ENCODE peak calls at places on chromosomes 5 and 9, in five cellular contexts. I, J, O, X and H are unnamed samples.

GRCh38 chr5:38845555-38846378 is at the start of gene OSMR:
- DNase-seq in I (peak; percentile 90), J (peak; percentile 96), O (no peak), X (peak; percentile 29), H (peak; percentile 90)

GRCh38 chr9:108473209-108474112 is 382.3 kb downstream of the ACTL7B start:
- DNase-seq in I (no peak), J (peak; percentile 28), O (no peak), X (no peak), H (no peak)

GRCh38 chr5:110048508-110048907 is 358.8 kb downstream of the MAN2A1 start:
- DNase-seq in I (no peak), J (no peak), O (no peak), X (no peak), H (no peak)

GRCh38 chr5:136094913-136095641 is 37.6 kb upstream of the SMAD5 start:
- DNase-seq in I (no peak), J (no peak), O (no peak), X (no peak), H (no peak)

GRCh38 chr9:89850633-89851325 is 246.0 kb downstream of the GADD45G start:
- DNase-seq in I (peak; percentile 17), J (no peak), O (no peak), X (no peak), H (no peak)

GRCh38 chr9:89422151-89422918 is 75.6 kb downstream of the SEMA4D start:
- DNase-seq in I (peak; percentile 74), J (no peak), O (no peak), X (no peak), H (no peak)

GRCh38 chr5:79727722-79728355 is 38.2 kb downstream of the CMYA5 start:
- DNase-seq in I (no peak), J (peak; percentile 38), O (no peak), X (no peak), H (no peak)

GRCh38 chr5:179828756-179829421 is 8.2 kb downstream of the SQSTM1 start:
- DNase-seq in I (no peak), J (no peak), O (no peak), X (no peak), H (no peak)

GRCh38 chr9:115127191-115127817 is 9.3 kb upstream of the TNC start:
- DNase-seq in I (no peak), J (no peak), O (no peak), X (no peak), H (no peak)

GRCh38 chr9:120619751-120620655 is 40.0 kb upstream of the CDK5RAP2 start:
- DNase-seq in I (no peak), J (peak; percentile 39), O (peak; percentile 16), X (peak; percentile 39), H (no peak)

GRCh38 chr5:31993182-31993961 is 180.7 kb downstream of the GOLPH3 start:
- DNase-seq in I (peak; percentile 43), J (no peak), O (no peak), X (no peak), H (peak; percentile 45)

GRCh38 chr5:3411363-3411762 is 184.3 kb upstream of the IRX1 start:
- DNase-seq in I (no peak), J (no peak), O (no peak), X (no peak), H (no peak)

GRCh38 chr9:21028476-21028875 is 3.0 kb downstream of the HACD4 start:
- DNase-seq in I (no peak), J (no peak), O (no peak), X (no peak), H (no peak)

GRCh38 chr5:74199436-74200210 is 440.9 kb downstream of the ENC1 start:
- DNase-seq in I (no peak), J (no peak), O (no peak), X (no peak), H (no peak)

GRCh38 chr5:53749611-53750010 is 189.2 kb downstream of the NDUFS4 start:
- DNase-seq in I (no peak), J (no peak), O (no peak), X (no peak), H (no peak)

DNA sequence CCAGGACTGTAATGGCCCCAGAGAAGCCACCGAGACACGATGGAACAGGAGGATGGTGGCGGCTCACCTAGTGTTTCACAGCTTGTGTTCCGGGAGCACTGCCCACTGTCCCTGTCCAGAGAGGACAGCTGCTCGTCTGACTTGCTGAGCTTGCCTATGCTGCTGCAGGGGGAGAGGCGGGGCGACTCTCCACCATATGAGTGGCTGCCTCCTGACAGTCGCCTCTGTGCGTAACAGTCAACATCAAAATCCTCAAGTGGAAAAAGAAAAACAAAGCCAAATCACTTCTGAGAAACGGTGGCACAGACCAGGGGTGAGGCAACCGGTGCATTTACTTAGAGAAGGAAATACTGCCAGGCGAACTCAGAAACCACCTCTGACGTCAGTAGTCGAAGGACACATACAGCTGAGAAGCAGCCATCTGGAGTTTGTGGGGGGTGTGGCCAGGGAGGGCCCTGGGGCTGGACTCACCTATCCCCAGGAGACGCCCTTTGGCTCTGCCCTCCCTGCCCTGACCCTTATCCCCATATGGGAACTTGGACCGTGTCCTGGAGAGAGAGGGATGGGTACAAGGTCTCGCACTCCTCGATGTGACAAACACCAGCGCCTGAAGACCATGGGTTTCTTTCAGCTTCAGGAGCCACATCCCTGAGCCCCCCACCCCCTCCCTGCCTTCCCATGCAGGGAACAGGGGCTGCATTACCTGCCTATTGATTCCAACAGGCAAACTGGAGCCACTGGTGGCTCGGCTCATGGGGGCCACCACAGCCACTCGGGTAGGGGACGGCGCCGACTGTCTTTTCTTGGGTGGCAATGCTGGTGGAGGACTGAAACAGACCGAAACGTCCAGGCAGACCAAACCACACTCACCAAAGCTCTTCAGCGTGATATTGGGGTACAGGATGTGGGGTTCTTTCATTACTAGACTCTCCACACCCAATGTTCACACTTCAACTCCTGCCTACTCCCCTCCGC is 82.8 kb downstream of the PRRT1B start:
- DNase-seq in I (peak; percentile 88), J (no peak), O (no peak), X (no peak), H (no peak)
- H3K36me3 ChIP-seq in I (peaks cover 43% of the 10 kb centered on the region), J (no peaks in the 10 kb centered on the region), O (peaks cover 20% of the 10 kb centered on the region), X (peaks cover 52% of the 10 kb centered on the region), H (peaks cover 2% of the 10 kb centered on the region)

GRCh38 chr9:80811662-80812061 is 877.7 kb downstream of the TLE1 start:
- DNase-seq in I (no peak), J (no peak), O (no peak), X (no peak), H (no peak)
- H3K36me3 ChIP-seq in I (no peaks in the 10 kb centered on the region), J (no peaks in the 10 kb centered on the region), O (no peaks in the 10 kb centered on the region), X (no peaks in the 10 kb centered on the region), H (no peaks in the 10 kb centered on the region)

DNA sequence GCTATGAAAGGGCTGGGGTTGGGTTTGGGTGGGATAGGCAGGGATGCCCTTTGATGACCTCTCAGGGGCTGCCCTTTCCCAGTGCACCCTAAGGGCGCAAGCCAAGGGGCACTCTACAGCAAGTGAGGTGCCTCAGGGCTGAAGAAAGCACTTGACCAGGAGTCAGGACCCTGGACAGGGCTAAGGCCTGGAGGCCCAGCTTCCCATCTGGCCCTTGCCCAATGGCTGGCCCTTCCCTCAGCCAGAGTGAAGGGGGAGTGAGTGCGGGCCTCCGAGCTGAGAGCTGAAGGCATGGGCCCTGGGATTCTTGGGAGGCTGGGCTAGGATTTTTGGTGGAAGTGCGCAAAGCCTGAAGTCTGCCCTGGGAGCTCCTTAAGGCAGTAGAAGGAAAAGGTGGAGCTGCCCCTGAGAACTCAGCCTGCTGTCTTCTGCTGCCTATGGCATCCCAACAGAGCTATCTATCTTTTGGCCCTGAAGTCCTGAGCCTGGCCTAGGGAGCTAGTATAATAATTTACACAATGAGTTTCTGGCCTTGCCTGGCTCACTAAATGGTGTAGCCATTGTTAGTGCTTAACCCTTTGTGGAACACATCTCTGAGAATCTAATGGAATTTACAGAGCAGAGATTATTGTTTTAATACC is 16.4 kb downstream of the JADE2 start:
- DNase-seq in I (no peak), J (no peak), O (no peak), X (peak; percentile 85), H (no peak)
- H3K36me3 ChIP-seq in I (peaks cover 41% of the 10 kb centered on the region), J (no peaks in the 10 kb centered on the region), O (peaks cover 17% of the 10 kb centered on the region), X (no peaks in the 10 kb centered on the region), H (peaks cover 2% of the 10 kb centered on the region)

GRCh38 chr9:112786834-112787520 is 36.4 kb downstream of the SNX30 start:
- DNase-seq in I (no peak), J (no peak), O (no peak), X (no peak), H (no peak)

GRCh38 chr9:112785981-112786380 is 35.4 kb downstream of the SNX30 start:
- DNase-seq in I (no peak), J (no peak), O (no peak), X (no peak), H (no peak)

GRCh38 chr9:112783551-112783954 is 33.0 kb downstream of the SNX30 start:
- DNase-seq in I (no peak), J (no peak), O (no peak), X (no peak), H (no peak)

GRCh38 chr9:112782218-112782617 is 31.7 kb downstream of the SNX30 start:
- DNase-seq in I (no peak), J (no peak), O (no peak), X (no peak), H (no peak)

DNA sequence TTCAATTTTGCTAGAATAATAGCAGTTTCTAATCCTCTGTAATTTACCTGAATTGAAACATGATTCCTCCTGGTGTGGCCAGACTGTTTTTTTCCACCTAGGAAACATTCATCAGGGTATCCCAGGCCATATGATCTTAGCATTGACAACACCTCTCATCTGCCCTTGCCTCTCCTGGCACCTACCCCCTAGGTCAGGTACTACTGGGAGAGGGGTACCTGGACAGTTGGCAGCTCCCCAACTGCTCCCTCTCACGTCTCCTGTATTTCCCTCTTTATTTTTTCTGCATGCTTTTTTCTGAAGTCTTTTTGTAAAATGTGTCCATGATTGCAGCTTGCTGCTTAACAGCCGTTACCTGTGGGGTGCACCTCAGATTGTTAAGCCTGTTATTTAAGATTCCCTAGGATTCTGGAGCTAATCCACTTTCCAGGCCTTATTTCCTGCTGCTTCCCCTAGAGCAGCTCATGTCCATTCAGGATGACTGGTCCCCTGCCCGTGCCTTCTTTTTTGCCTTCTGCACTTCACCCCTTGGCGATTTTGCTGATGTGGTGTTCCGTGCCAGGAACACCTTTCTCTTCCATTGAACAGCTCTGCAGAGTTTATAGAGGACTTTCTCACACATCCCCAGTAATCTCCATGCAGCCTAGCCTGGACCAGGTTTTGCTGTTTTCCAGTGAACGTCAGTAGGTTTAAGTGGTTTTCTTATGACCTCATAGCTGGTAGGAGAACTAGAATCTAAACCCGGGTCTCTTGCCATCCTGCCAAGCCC is 33.6 kb downstream of the SNX30 start:
- DNase-seq in I (no peak), J (no peak), O (no peak), X (peak; percentile 35), H (no peak)
- H3K36me3 ChIP-seq in I (no peaks in the 10 kb centered on the region), J (no peaks in the 10 kb centered on the region), O (no peaks in the 10 kb centered on the region), X (no peaks in the 10 kb centered on the region), H (no peaks in the 10 kb centered on the region)

GRCh38 chr5:133478611-133479010 is 133.7 kb downstream of the FSTL4 start:
- DNase-seq in I (no peak), J (no peak), O (no peak), X (no peak), H (no peak)

GRCh38 chr5:133472829-133473228 is 139.5 kb downstream of the FSTL4 start:
- DNase-seq in I (no peak), J (no peak), O (no peak), X (no peak), H (no peak)

GRCh38 chr5:133474851-133475590 is 137.3 kb downstream of the FSTL4 start:
- DNase-seq in I (no peak), J (no peak), O (no peak), X (no peak), H (no peak)

GRCh38 chr5:133473291-133473690 is 139.1 kb downstream of the FSTL4 start:
- DNase-seq in I (no peak), J (no peak), O (no peak), X (no peak), H (no peak)

DNA sequence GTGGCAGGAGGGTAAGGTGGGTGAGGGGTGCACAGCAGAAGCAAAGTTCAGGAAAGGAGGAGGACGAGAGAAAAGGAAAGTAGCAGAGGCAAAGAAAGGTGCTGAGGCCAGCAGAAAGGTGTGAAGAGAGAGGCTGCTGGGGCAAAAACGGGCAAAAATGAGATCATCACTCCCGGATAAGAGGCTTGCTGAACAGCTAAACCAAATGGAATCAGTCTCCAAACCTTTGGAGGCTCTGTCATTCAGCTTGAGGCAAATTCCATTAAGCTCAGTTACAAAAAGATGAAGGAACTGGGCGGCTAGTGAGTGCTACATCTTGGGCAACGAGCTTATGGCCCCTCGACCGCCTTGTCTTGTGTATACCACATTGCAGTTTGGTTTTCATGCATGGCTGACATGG is 136.4 kb downstream of the FSTL4 start:
- DNase-seq in I (no peak), J (no peak), O (no peak), X (no peak), H (no peak)
- H3K36me3 ChIP-seq in I (no peaks in the 10 kb centered on the region), J (no peaks in the 10 kb centered on the region), O (no peaks in the 10 kb centered on the region), X (no peaks in the 10 kb centered on the region), H (no peaks in the 10 kb centered on the region)